ENCODE peak calls at places on chromosomes 6 and 20, in seven cellular contexts. One of them, this sample, is unnamed.
A peak's percentile ranks its signal among the peaks of the same experiment; 100 is the strongest.

GRCh38 chr20:4088766-4089165 is 73.4 kb upstream of the RNF24 start:
- DNase-seq in stimulated activated CD8-positive, alpha-beta memory T cell treated with anti-CD3 and anti-CD28 coated beads, Interleukin-4, amount 100 ng/mL, for 4 hours: no peak
- DNase-seq in mesothelial cell of epicardium: no peak
- DNase-seq in breast epithelium: no peak
- DNase-seq in ACHN: no peak
- DNase-seq in colonic mucosa: no peak
- DNase-seq in AG08395: no peak
- DNase-seq in this sample: no peak

GRCh38 chr20:49851991-49852390 is 39.4 kb downstream of the SLC9A8 start:
- DNase-seq in stimulated activated CD8-positive, alpha-beta memory T cell treated with anti-CD3 and anti-CD28 coated beads, Interleukin-4, amount 100 ng/mL, for 4 hours: no peak
- DNase-seq in mesothelial cell of epicardium: no peak
- DNase-seq in breast epithelium: no peak
- DNase-seq in ACHN: no peak
- DNase-seq in colonic mucosa: no peak
- DNase-seq in AG08395: no peak
- DNase-seq in this sample: no peak

GRCh38 chr6:170147832-170148708 is 142.8 kb downstream of the DLL1 start:
- DNase-seq in stimulated activated CD8-positive, alpha-beta memory T cell treated with anti-CD3 and anti-CD28 coated beads, Interleukin-4, amount 100 ng/mL, for 4 hours: peak; percentile 10
- DNase-seq in mesothelial cell of epicardium: no peak
- DNase-seq in breast epithelium: peak; percentile 43
- DNase-seq in ACHN: no peak
- DNase-seq in colonic mucosa: no peak
- DNase-seq in AG08395: no peak
- DNase-seq in this sample: no peak

GRCh38 chr6:112501705-112502104 is 154.6 kb downstream of the RFPL4B start:
- DNase-seq in stimulated activated CD8-positive, alpha-beta memory T cell treated with anti-CD3 and anti-CD28 coated beads, Interleukin-4, amount 100 ng/mL, for 4 hours: no peak
- DNase-seq in mesothelial cell of epicardium: no peak
- DNase-seq in breast epithelium: no peak
- DNase-seq in ACHN: no peak
- DNase-seq in colonic mucosa: no peak
- DNase-seq in AG08395: no peak
- DNase-seq in this sample: no peak

GRCh38 chr6:13762648-13763441 is 51.2 kb upstream of the RANBP9 start:
- DNase-seq in stimulated activated CD8-positive, alpha-beta memory T cell treated with anti-CD3 and anti-CD28 coated beads, Interleukin-4, amount 100 ng/mL, for 4 hours: no peak
- DNase-seq in mesothelial cell of epicardium: no peak
- DNase-seq in breast epithelium: no peak
- DNase-seq in ACHN: no peak
- DNase-seq in colonic mucosa: peak; percentile 31
- DNase-seq in AG08395: peak; percentile 89
- DNase-seq in this sample: no peak

GRCh38 chr20:10064611-10065010 is 29.8 kb downstream of the ANKEF1 start:
- DNase-seq in stimulated activated CD8-positive, alpha-beta memory T cell treated with anti-CD3 and anti-CD28 coated beads, Interleukin-4, amount 100 ng/mL, for 4 hours: no peak
- DNase-seq in mesothelial cell of epicardium: no peak
- DNase-seq in breast epithelium: no peak
- DNase-seq in ACHN: no peak
- DNase-seq in colonic mucosa: no peak
- DNase-seq in AG08395: no peak
- DNase-seq in this sample: no peak

GRCh38 chr6:117174835-117175360 is 90.5 kb upstream of the VGLL2 start:
- DNase-seq in stimulated activated CD8-positive, alpha-beta memory T cell treated with anti-CD3 and anti-CD28 coated beads, Interleukin-4, amount 100 ng/mL, for 4 hours: no peak
- DNase-seq in mesothelial cell of epicardium: no peak
- DNase-seq in breast epithelium: no peak
- DNase-seq in ACHN: no peak
- DNase-seq in colonic mucosa: no peak
- DNase-seq in AG08395: no peak
- DNase-seq in this sample: no peak

GRCh38 chr6:149887343-149887742 is 10.6 kb downstream of the RAET1E start:
- DNase-seq in stimulated activated CD8-positive, alpha-beta memory T cell treated with anti-CD3 and anti-CD28 coated beads, Interleukin-4, amount 100 ng/mL, for 4 hours: no peak
- DNase-seq in mesothelial cell of epicardium: no peak
- DNase-seq in breast epithelium: no peak
- DNase-seq in ACHN: no peak
- DNase-seq in colonic mucosa: no peak
- DNase-seq in AG08395: peak; percentile 72
- DNase-seq in this sample: no peak

GRCh38 chr6:135475292-135475886 is 22.2 kb downstream of the AHI1 start:
- DNase-seq in stimulated activated CD8-positive, alpha-beta memory T cell treated with anti-CD3 and anti-CD28 coated beads, Interleukin-4, amount 100 ng/mL, for 4 hours: no peak
- DNase-seq in mesothelial cell of epicardium: no peak
- DNase-seq in breast epithelium: no peak
- DNase-seq in ACHN: no peak
- DNase-seq in colonic mucosa: no peak
- DNase-seq in AG08395: peak; percentile 72
- DNase-seq in this sample: no peak

This sample was measured in pancreas.